ENCODE peak calls at places on chromosomes 13 and 19, in nine cellular contexts. P, E, Y, T, V, N, F, G and I are unnamed samples.

GRCh38 chr19:3187662-3188511 is 2.2 kb downstream of the NCLN start:
- DNase-seq in P (no peak), E (no peak), Y (no peak), T (no peak), V (no peak), N (no peak), F (no peak), G (no peak), I (no peak)

GRCh38 chr13:98195054-98195791 is 18.2 kb upstream of the RNF113B start:
- DNase-seq in P (no peak), E (no peak), Y (no peak), T (no peak), V (no peak), N (no peak), F (no peak), G (no peak), I (no peak)

GRCh38 chr19:10641248-10641647 is 12.9 kb upstream of the ILF3 start:
- DNase-seq in P (peak; percentile 26), E (no peak), Y (no peak), T (no peak), V (no peak), N (no peak), F (no peak), G (no peak), I (peak; percentile 10)

GRCh38 chr19:12202250-12202649 is 39.4 kb downstream of the ZNF136 start:
- DNase-seq in P (no peak), E (no peak), Y (no peak), T (peak; percentile 46), V (no peak), N (no peak), F (no peak), G (no peak), I (no peak)

GRCh38 chr13:73522937-73523336 is 464.1 kb downstream of the KLF5 start:
- DNase-seq in P (no peak), E (no peak), Y (no peak), T (no peak), V (no peak), N (no peak), F (no peak), G (no peak), I (no peak)

GRCh38 chr13:108958013-108958376 is 328.6 kb downstream of the MYO16 start:
- DNase-seq in P (no peak), E (no peak), Y (no peak), T (no peak), V (no peak), N (no peak), F (no peak), G (no peak), I (no peak)

GRCh38 chr19:29587059-29587458 is 19.0 kb upstream of the POP4 start:
- DNase-seq in P (no peak), E (no peak), Y (no peak), T (no peak), V (no peak), N (no peak), F (no peak), G (no peak), I (no peak)

GRCh38 chr13:70894258-70894657 is 786.0 kb upstream of the KLHL1 start:
- DNase-seq in P (no peak), E (no peak), Y (no peak), T (no peak), V (no peak), N (no peak), F (no peak), G (no peak), I (no peak)

GRCh38 chr19:52398091-52398461 is 427 bp downstream of the ZNF528 start:
- DNase-seq in P (no peak), E (no peak), Y (no peak), T (no peak), V (no peak), N (peak; percentile 9), F (no peak), G (no peak), I (peak; percentile 21)

GRCh38 chr19:39705578-39706188 is 1.4 kb downstream of the LGALS14 start:
- DNase-seq in P (no peak), E (no peak), Y (no peak), T (no peak), V (no peak), N (no peak), F (no peak), G (no peak), I (peak; percentile 35)

GRCh38 chr19:33487901-33488817 is 33.4 kb downstream of the PEPD start:
- DNase-seq in P (no peak), E (no peak), Y (no peak), T (no peak), V (no peak), N (no peak), F (no peak), G (no peak), I (no peak)

GRCh38 chr13:94431569-94431968 is 47.9 kb downstream of the DCT start:
- DNase-seq in P (no peak), E (peak; percentile 1), Y (no peak), T (no peak), V (no peak), N (peak; percentile 43), F (peak; percentile 34), G (no peak), I (no peak)
- TF ChIP-seq CTCF in P (no peak), E (no peak), Y (peak; percentile 14), T (no peak), V (no peak), N (peak; percentile 38), F (no peak), G (no peak), I (no peak)

DNA sequence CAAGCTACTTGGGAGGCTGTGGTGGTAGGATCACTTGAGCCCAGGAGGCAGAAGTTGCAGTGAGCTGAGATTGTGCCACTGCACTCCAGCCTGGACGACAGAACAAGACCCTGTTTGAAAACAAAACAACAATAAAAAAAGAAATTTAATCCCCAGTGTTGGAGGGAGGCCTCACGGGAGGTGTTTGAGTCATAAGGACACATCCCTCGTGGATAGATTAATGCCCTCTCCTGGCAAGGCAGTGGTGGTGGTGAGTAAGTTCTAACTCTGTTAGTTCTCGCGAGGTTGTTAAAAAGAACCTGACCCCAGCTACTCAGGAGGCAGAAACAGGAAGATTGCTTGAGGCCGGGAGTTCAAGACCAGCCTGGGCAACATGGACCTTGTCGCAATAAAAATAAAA is 27.6 kb upstream of the SIN3B start:
- DNase-seq in P (no peak), E (peak; percentile 33), Y (no peak), T (no peak), V (no peak), N (peak; percentile 89), F (no peak), G (no peak), I (no peak)
- TF ChIP-seq CTCF in P (no peak), E (no peak), Y (no peak), T (no peak), V (no peak), N (no peak), F (no peak), G (no peak), I (no peak)

DNA sequence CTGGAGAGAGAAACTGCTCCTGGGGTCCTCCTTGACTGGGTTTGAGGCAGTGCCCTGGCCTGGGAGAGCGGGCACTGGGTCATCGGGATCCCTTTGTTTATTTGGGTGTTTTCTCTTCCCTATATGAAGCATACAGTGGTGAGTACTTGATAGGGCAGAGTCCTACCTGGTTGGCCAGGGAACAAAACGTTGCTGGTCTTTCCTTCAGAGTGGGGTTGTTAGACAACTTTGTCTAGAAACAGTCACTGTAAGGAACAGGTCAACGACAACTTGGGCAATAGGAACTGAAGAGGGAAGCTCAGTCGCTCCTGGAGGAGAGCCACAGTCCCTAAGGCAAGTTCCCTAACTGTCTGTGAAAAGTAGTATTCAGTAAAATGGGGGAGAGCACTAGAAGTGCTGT is 550 bp upstream of the OLFM4 start:
- DNase-seq in P (no peak), E (no peak), Y (no peak), T (no peak), V (no peak), N (no peak), F (no peak), G (no peak), I (no peak)
- TF ChIP-seq CTCF in P (no peak), E (no peak), Y (no peak), T (no peak), V (no peak), N (no peak), F (no peak), G (no peak), I (no peak)

DNA sequence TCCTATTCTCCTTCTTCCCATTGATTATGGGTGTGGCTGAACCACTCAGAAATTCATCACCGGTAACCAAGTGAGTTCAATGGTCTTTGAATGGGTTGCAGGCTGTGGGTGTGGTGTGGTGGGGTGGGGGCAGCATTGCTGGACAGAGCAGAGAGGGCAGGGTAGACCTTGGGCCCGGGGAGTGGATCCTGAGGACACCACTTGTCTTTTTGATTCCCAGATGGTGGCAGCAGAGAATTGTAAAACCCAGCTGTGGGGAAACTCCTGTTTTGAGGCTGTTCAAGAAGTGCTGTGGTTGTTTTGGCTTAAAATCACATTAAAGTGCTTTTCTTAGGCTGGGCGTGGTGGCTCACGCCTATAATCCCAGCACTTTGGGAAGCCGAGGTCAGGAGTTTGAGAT is 45.8 kb upstream of the RGCC start:
- DNase-seq in P (peak; percentile 28), E (peak; percentile 29), Y (no peak), T (no peak), V (no peak), N (peak; percentile 68), F (peak; percentile 90), G (no peak), I (peak; percentile 34)
- TF ChIP-seq CTCF in P (no peak), E (peak; percentile 36), Y (peak; percentile 45), T (no peak), V (no peak), N (peak; percentile 43), F (peak; percentile 24), G (no peak), I (no peak)